ENCODE peak calls at places on chromosomes 3 and 15, in ten cellular contexts. M, D, F, H, W, C, T, B, R and I are unnamed samples.

GRCh38 chr3:186759231-186759930 is 24.0 kb upstream of the EIF4A2 start:
- DNase-seq in M (no peak), D (no peak), F (no peak), H (no peak), W (no peak), C (no peak), T (no peak), B (no peak), R (no peak), I (no peak)

GRCh38 chr3:142664819-142665218 is 59.0 kb upstream of the TRPC1 start:
- DNase-seq in M (no peak), D (no peak), F (no peak), H (no peak), W (no peak), C (no peak), T (peak), B (no peak), R (no peak), I (no peak)

GRCh38 chr3:157070600-157070999 is 89.3 kb downstream of the CCNL1 start:
- DNase-seq in M (no peak), D (no peak), F (no peak), H (no peak), W (no peak), C (peak), T (no peak), B (no peak), R (no peak), I (no peak)

GRCh38 chr15:25239471-25240345 is 199.1 kb downstream of the UBE3A start:
- DNase-seq in M (no peak), D (peak), F (no peak), H (no peak), W (no peak), C (no peak), T (no peak), B (no peak), R (no peak), I (no peak)

GRCh38 chr3:42066516-42067181 is 24.5 kb upstream of the TRAK1 start:
- DNase-seq in M (peak), D (no peak), F (peak), H (no peak), W (no peak), C (peak), T (no peak), B (no peak), R (no peak), I (peak)

GRCh38 chr3:36928220-36928619 is 16.6 kb downstream of the TRANK1 start:
- DNase-seq in M (no peak), D (no peak), F (no peak), H (no peak), W (no peak), C (no peak), T (no peak), B (no peak), R (no peak), I (no peak)

GRCh38 chr15:68729789-68730201 is 90.9 kb downstream of the ANP32A start:
- DNase-seq in M (no peak), D (peak), F (no peak), H (no peak), W (peak), C (peak), T (no peak), B (no peak), R (no peak), I (no peak)

GRCh38 chr15:37978231-37978630 is 43.8 kb downstream of the TMCO5A start:
- DNase-seq in M (no peak), D (no peak), F (no peak), H (no peak), W (no peak), C (no peak), T (no peak), B (no peak), R (no peak), I (no peak)

GRCh38 chr15:59335197-59335786 is 37.4 kb downstream of the MYO1E start:
- DNase-seq in M (peak), D (no peak), F (no peak), H (peak), W (no peak), C (no peak), T (no peak), B (no peak), R (no peak), I (no peak)

GRCh38 chr3:157786216-157786615 is 283.0 kb upstream of the VEPH1 start:
- DNase-seq in M (peak), D (no peak), F (no peak), H (no peak), W (no peak), C (peak), T (no peak), B (no peak), R (no peak), I (no peak)

GRCh38 chr3:98887684-98888083 is 13.8 kb downstream of the DCBLD2 start:
- DNase-seq in M (no peak), D (no peak), F (no peak), H (no peak), W (no peak), C (no peak), T (no peak), B (no peak), R (no peak), I (no peak)

GRCh38 chr3:109440353-109440752 is 103.0 kb upstream of the DPPA4 start:
- DNase-seq in M (no peak), D (no peak), F (no peak), H (no peak), W (no peak), C (no peak), T (no peak), B (no peak), R (no peak), I (no peak)

GRCh38 chr3:159761377-159761776 is 227.3 kb upstream of the IL12A start:
- DNase-seq in M (peak), D (peak), F (no peak), H (no peak), W (no peak), C (peak), T (no peak), B (no peak), R (no peak), I (no peak)

GRCh38 chr15:68719051-68719450 is 101.6 kb downstream of the ANP32A start:
- DNase-seq in M (no peak), D (no peak), F (no peak), H (no peak), W (no peak), C (no peak), T (no peak), B (no peak), R (no peak), I (no peak)

GRCh38 chr3:105868450-105868744 is 415 bp downstream of the CBLB start:
- DNase-seq in M (peak), D (peak), F (no peak), H (no peak), W (peak), C (peak), T (no peak), B (peak), R (no peak), I (peak)

GRCh38 chr3:55488398-55489055 is 1.4 kb upstream of the WNT5A start:
- DNase-seq in M (peak), D (peak), F (no peak), H (peak), W (peak), C (peak), T (peak), B (no peak), R (no peak), I (peak)

GRCh38 chr3:157145566-157145965 is 14.4 kb downstream of the CCNL1 start:
- DNase-seq in M (peak), D (no peak), F (no peak), H (no peak), W (no peak), C (no peak), T (peak), B (no peak), R (no peak), I (no peak)

GRCh38 chr15:73873889-73874511 is 636 bp downstream of the TBC1D21 start:
- DNase-seq in M (peak), D (no peak), F (peak), H (peak), W (no peak), C (peak), T (peak), B (no peak), R (no peak), I (peak)

GRCh38 chr15:68885070-68885469 is 45.3 kb upstream of the SPESP1 start:
- DNase-seq in M (peak), D (no peak), F (no peak), H (no peak), W (no peak), C (peak), T (no peak), B (no peak), R (no peak), I (peak)

GRCh38 chr15:88661041-88661765 is 22.4 kb downstream of the ISG20 start:
- DNase-seq in M (peak), D (peak), F (no peak), H (no peak), W (no peak), C (no peak), T (no peak), B (no peak), R (no peak), I (no peak)

GRCh38 chr3:149376728-149377407 is 581 bp downstream of the TM4SF1 start:
- DNase-seq in M (peak), D (no peak), F (peak), H (no peak), W (no peak), C (peak), T (no peak), B (no peak), R (no peak), I (no peak)

GRCh38 chr15:56838085-56838484 is 80.4 kb upstream of the TCF12 start:
- DNase-seq in M (no peak), D (no peak), F (no peak), H (no peak), W (no peak), C (no peak), T (no peak), B (no peak), R (no peak), I (no peak)

GRCh38 chr15:101324513-101325177 is 29.6 kb upstream of the SNRPA1 start:
- DNase-seq in M (no peak), D (no peak), F (no peak), H (no peak), W (no peak), C (no peak), T (no peak), B (no peak), R (no peak), I (no peak)

GRCh38 chr3:70053293-70053692 is 53.8 kb downstream of the SAMMSON start:
- DNase-seq in M (peak), D (no peak), F (no peak), H (no peak), W (no peak), C (no peak), T (no peak), B (no peak), R (no peak), I (peak)

GRCh38 chr3:172129868-172130751 is 90.7 kb downstream of the FNDC3B start:
- DNase-seq in M (peak), D (peak), F (peak), H (peak), W (no peak), C (peak), T (no peak), B (no peak), R (peak), I (peak)

GRCh38 chr3:127487196-127487595 is 103.3 kb downstream of the TPRA1 start:
- DNase-seq in M (no peak), D (no peak), F (no peak), H (no peak), W (no peak), C (no peak), T (no peak), B (no peak), R (no peak), I (no peak)

GRCh38 chr15:75801859-75802593 is 41.2 kb upstream of the UBE2Q2 start:
- DNase-seq in M (peak), D (peak), F (peak), H (peak), W (peak), C (peak), T (peak), B (peak), R (peak), I (peak)

GRCh38 chr15:63135804-63136203 is 14.1 kb downstream of the LACTB start:
- DNase-seq in M (peak), D (no peak), F (no peak), H (peak), W (no peak), C (peak), T (no peak), B (no peak), R (no peak), I (peak)

GRCh38 chr3:172904817-172905479 is 154.4 kb downstream of the ECT2 start:
- DNase-seq in M (no peak), D (no peak), F (no peak), H (no peak), W (no peak), C (no peak), T (no peak), B (no peak), R (no peak), I (no peak)

GRCh38 chr3:99753268-99753975 is 64.2 kb upstream of the CMSS1 start:
- DNase-seq in M (peak), D (no peak), F (peak), H (peak), W (peak), C (peak), T (peak), B (no peak), R (no peak), I (peak)

GRCh38 chr3:23312866-23313265 is 109.7 kb downstream of the UBE2E2 start:
- DNase-seq in M (peak), D (no peak), F (no peak), H (no peak), W (no peak), C (peak), T (no peak), B (no peak), R (no peak), I (peak)

GRCh38 chr3:187473778-187474406 is 105.7 kb downstream of the RTP4 start:
- DNase-seq in M (no peak), D (no peak), F (no peak), H (peak), W (no peak), C (peak), T (no peak), B (no peak), R (no peak), I (no peak)

GRCh38 chr3:47250309-47251060 is 32.1 kb downstream of the KIF9 start:
- DNase-seq in M (peak), D (peak), F (no peak), H (no peak), W (peak), C (peak), T (no peak), B (no peak), R (no peak), I (peak)

GRCh38 chr3:52229656-52230055 is 4.2 kb upstream of the TLR9 start:
- DNase-seq in M (no peak), D (no peak), F (no peak), H (no peak), W (no peak), C (no peak), T (no peak), B (no peak), R (no peak), I (no peak)

GRCh38 chr3:50205719-50206276 is 727 bp downstream of the SLC38A3 start:
- DNase-seq in M (peak), D (peak), F (no peak), H (peak), W (no peak), C (no peak), T (no peak), B (no peak), R (no peak), I (no peak)

GRCh38 chr3:12663311-12663935 is 494 bp downstream of the RAF1 start:
- DNase-seq in M (no peak), D (peak), F (no peak), H (no peak), W (peak), C (peak), T (peak), B (peak), R (peak), I (no peak)

GRCh38 chr3:95120921-95121320 is 1058.1 kb downstream of the NSUN3 start:
- DNase-seq in M (no peak), D (no peak), F (no peak), H (no peak), W (no peak), C (no peak), T (no peak), B (no peak), R (no peak), I (no peak)

GRCh38 chr15:89230277-89230676 is 8.9 kb upstream of the RLBP1 start:
- DNase-seq in M (no peak), D (no peak), F (no peak), H (no peak), W (no peak), C (no peak), T (no peak), B (no peak), R (no peak), I (peak)

GRCh38 chr3:153099131-153099530 is 62.9 kb upstream of the RAP2B start:
- DNase-seq in M (no peak), D (no peak), F (no peak), H (no peak), W (no peak), C (no peak), T (no peak), B (no peak), R (no peak), I (no peak)